ENCODE peak calls at places on chromosomes 13 and 19, in ten cellular contexts. One of them, this sample, is unnamed.

GRCh38 chr13:91904597-91904996 is 506.2 kb downstream of the GPC5 start:
- DNase-seq in stomach: no peak
- DNase-seq in HCT116: no peak
- DNase-seq in thoracic aorta: no peak
- DNase-seq in AG04450: no peak
- DNase-seq in astrocyte: no peak
- DNase-seq in WERI-Rb-1: no peak
- DNase-seq in left lung: no peak
- DNase-seq in endodermal cell: no peak
- DNase-seq in adrenal gland: no peak
- DNase-seq in this sample: no peak

GRCh38 chr19:29569038-29569911 is 36.8 kb upstream of the POP4 start:
- DNase-seq in left lung: no peak
- DNase-seq in stomach: peak; percentile 4
- DNase-seq in endodermal cell: no peak
- DNase-seq in adrenal gland: no peak
- DNase-seq in AG04450: no peak
- DNase-seq in WERI-Rb-1: no peak
- DNase-seq in HCT116: no peak
- DNase-seq in thoracic aorta: no peak
- DNase-seq in astrocyte: no peak
- DNase-seq in this sample: no peak

GRCh38 chr19:46299695-46300094 is 2.9 kb downstream of the HIF3A start:
- DNase-seq in AG04450: no peak
- DNase-seq in adrenal gland: no peak
- DNase-seq in left lung: no peak
- DNase-seq in endodermal cell: no peak
- DNase-seq in stomach: no peak
- DNase-seq in thoracic aorta: no peak
- DNase-seq in astrocyte: no peak
- DNase-seq in HCT116: no peak
- DNase-seq in WERI-Rb-1: no peak
- DNase-seq in this sample: no peak

GRCh38 chr19:40954573-40954972 is 36.5 kb upstream of the CYP2B6 start:
- DNase-seq in thoracic aorta: no peak
- DNase-seq in adrenal gland: no peak
- DNase-seq in AG04450: no peak
- DNase-seq in HCT116: peak; percentile 7
- DNase-seq in WERI-Rb-1: no peak
- DNase-seq in endodermal cell: no peak
- DNase-seq in left lung: no peak
- DNase-seq in stomach: no peak
- DNase-seq in astrocyte: no peak
- DNase-seq in this sample: no peak

GRCh38 chr13:100707818-100708740 is 33.5 kb upstream of the TMTC4 start:
- DNase-seq in left lung: no peak
- DNase-seq in stomach: no peak
- DNase-seq in thoracic aorta: no peak
- DNase-seq in WERI-Rb-1: no peak
- DNase-seq in adrenal gland: no peak
- DNase-seq in HCT116: no peak
- DNase-seq in endodermal cell: no peak
- DNase-seq in astrocyte: peak; percentile 97
- DNase-seq in AG04450: no peak
- DNase-seq in this sample: no peak

GRCh38 chr19:54158812-54159351 is 639 bp downstream of the LENG1 start:
- DNase-seq in left lung: no peak
- DNase-seq in endodermal cell: no peak
- DNase-seq in astrocyte: no peak
- DNase-seq in adrenal gland: no peak
- DNase-seq in stomach: no peak
- DNase-seq in WERI-Rb-1: no peak
- DNase-seq in AG04450: no peak
- DNase-seq in HCT116: no peak
- DNase-seq in thoracic aorta: no peak
- DNase-seq in this sample: no peak

GRCh38 chr19:35347171-35347929 is at the start of gene FFAR1:
- DNase-seq in endodermal cell: peak; percentile 13
- DNase-seq in WERI-Rb-1: no peak
- DNase-seq in astrocyte: no peak
- DNase-seq in adrenal gland: peak; percentile 53
- DNase-seq in HCT116: no peak
- DNase-seq in AG04450: no peak
- DNase-seq in stomach: peak; percentile 15
- DNase-seq in left lung: no peak
- DNase-seq in thoracic aorta: no peak
- DNase-seq in this sample: no peak

GRCh38 chr13:97749174-97749573 is 204.3 kb upstream of the IPO5 start:
- DNase-seq in thoracic aorta: no peak
- DNase-seq in stomach: no peak
- DNase-seq in endodermal cell: no peak
- DNase-seq in WERI-Rb-1: peak; percentile 33
- DNase-seq in left lung: no peak
- DNase-seq in AG04450: no peak
- DNase-seq in astrocyte: peak; percentile 2
- DNase-seq in adrenal gland: no peak
- DNase-seq in HCT116: peak; percentile 32
- DNase-seq in this sample: peak; percentile 25

GRCh38 chr13:107035186-107035585 is 467.2 kb upstream of the ARGLU1 start:
- DNase-seq in left lung: no peak
- DNase-seq in AG04450: no peak
- DNase-seq in stomach: no peak
- DNase-seq in HCT116: no peak
- DNase-seq in WERI-Rb-1: no peak
- DNase-seq in astrocyte: peak; percentile 16
- DNase-seq in endodermal cell: no peak
- DNase-seq in adrenal gland: no peak
- DNase-seq in thoracic aorta: no peak
- DNase-seq in this sample: no peak

GRCh38 chr13:113393572-113394503 is 29.9 kb upstream of the GRTP1 start:
- DNase-seq in stomach: peak; percentile 88
- DNase-seq in astrocyte: peak; percentile 20
- DNase-seq in WERI-Rb-1: peak; percentile 93
- DNase-seq in thoracic aorta: no peak
- DNase-seq in HCT116: peak; percentile 56
- DNase-seq in endodermal cell: peak; percentile 96
- DNase-seq in adrenal gland: peak; percentile 66
- DNase-seq in AG04450: peak; percentile 37
- DNase-seq in left lung: peak; percentile 80
- DNase-seq in this sample: peak; percentile 87

GRCh38 chr13:113387396-113387795 is 23.5 kb upstream of the GRTP1 start:
- DNase-seq in AG04450: no peak
- DNase-seq in thoracic aorta: no peak
- DNase-seq in adrenal gland: no peak
- DNase-seq in WERI-Rb-1: no peak
- DNase-seq in HCT116: no peak
- DNase-seq in stomach: no peak
- DNase-seq in left lung: no peak
- DNase-seq in endodermal cell: no peak
- DNase-seq in astrocyte: no peak
- DNase-seq in this sample: no peak

GRCh38 chr13:113393226-113393571 is 29.3 kb upstream of the GRTP1 start:
- DNase-seq in endodermal cell: no peak
- DNase-seq in thoracic aorta: no peak
- DNase-seq in astrocyte: no peak
- DNase-seq in adrenal gland: no peak
- DNase-seq in stomach: no peak
- DNase-seq in AG04450: no peak
- DNase-seq in left lung: no peak
- DNase-seq in HCT116: no peak
- DNase-seq in WERI-Rb-1: no peak
- DNase-seq in this sample: no peak

GRCh38 chr13:113390874-113391497 is 27.1 kb upstream of the GRTP1 start:
- DNase-seq in AG04450: no peak
- DNase-seq in astrocyte: no peak
- DNase-seq in WERI-Rb-1: no peak
- DNase-seq in endodermal cell: peak; percentile 83
- DNase-seq in adrenal gland: no peak
- DNase-seq in thoracic aorta: no peak
- DNase-seq in HCT116: no peak
- DNase-seq in stomach: no peak
- DNase-seq in left lung: no peak
- DNase-seq in this sample: no peak
- H3K27me3 ChIP-seq in AG04450: no peaks in the 10 kb centered on the region
- H3K27me3 ChIP-seq in astrocyte: no peaks in the 10 kb centered on the region
- H3K27me3 ChIP-seq in WERI-Rb-1: no peaks in the 10 kb centered on the region
- H3K27me3 ChIP-seq in endodermal cell: no peaks in the 10 kb centered on the region
- H3K27me3 ChIP-seq in adrenal gland: no peaks in the 10 kb centered on the region
- H3K27me3 ChIP-seq in thoracic aorta: no peaks in the 10 kb centered on the region
- H3K27me3 ChIP-seq in HCT116: no peaks in the 10 kb centered on the region
- H3K27me3 ChIP-seq in stomach: no peaks in the 10 kb centered on the region
- H3K27me3 ChIP-seq in left lung: no peaks in the 10 kb centered on the region
- H3K27me3 ChIP-seq in this sample: no peaks in the 10 kb centered on the region

GRCh38 chr19:317710-318508 is 26.7 kb downstream of the MIER2 start:
- DNase-seq in stomach: peak; percentile 23
- DNase-seq in HCT116: no peak
- DNase-seq in WERI-Rb-1: no peak
- DNase-seq in adrenal gland: no peak
- DNase-seq in endodermal cell: no peak
- DNase-seq in left lung: no peak
- DNase-seq in astrocyte: no peak
- DNase-seq in AG04450: no peak
- DNase-seq in thoracic aorta: no peak
- DNase-seq in this sample: no peak
- TF ChIP-seq CTCF in stomach: no peak
- TF ChIP-seq CTCF in HCT116: no peak
- TF ChIP-seq CTCF in WERI-Rb-1: no peak
- TF ChIP-seq CTCF in adrenal gland: no peak
- TF ChIP-seq CTCF in endodermal cell: peak; percentile 50
- TF ChIP-seq CTCF in left lung: no peak
- TF ChIP-seq CTCF in astrocyte: no peak
- TF ChIP-seq CTCF in AG04450: no peak
- TF ChIP-seq CTCF in thoracic aorta: no peak
- TF ChIP-seq CTCF in this sample: no peak

DNA sequence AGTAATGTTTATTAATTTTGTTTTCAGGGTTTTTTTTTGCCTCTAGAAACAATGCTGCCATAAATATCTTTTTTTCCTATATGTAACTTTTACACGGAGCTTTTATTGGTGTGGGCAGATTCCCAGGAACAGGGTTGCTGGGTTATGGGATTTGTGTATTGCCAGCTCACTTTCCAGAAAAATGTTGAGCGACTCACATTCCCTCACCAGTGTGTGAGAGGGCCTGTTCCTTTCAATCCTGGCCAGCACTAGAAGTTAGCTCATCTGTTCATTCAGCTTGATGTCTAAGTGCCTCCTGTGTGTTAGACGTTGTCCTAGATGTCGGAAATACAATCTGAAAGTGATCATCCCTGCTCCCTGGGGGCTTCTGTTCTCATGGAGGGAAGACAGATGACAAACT is 2.6 kb downstream of the ZNF71 start:
- DNase-seq in left lung: no peak
- DNase-seq in thoracic aorta: no peak
- DNase-seq in HCT116: no peak
- DNase-seq in WERI-Rb-1: no peak
- DNase-seq in endodermal cell: no peak
- DNase-seq in astrocyte: peak; percentile 9
- DNase-seq in stomach: no peak
- DNase-seq in AG04450: no peak
- DNase-seq in adrenal gland: no peak
- DNase-seq in this sample: no peak
- H3K9me3 ChIP-seq in left lung: no peaks in the 10 kb centered on the region
- H3K9me3 ChIP-seq in thoracic aorta: peaks cover 6% of the 10 kb centered on the region
- H3K9me3 ChIP-seq in HCT116: peaks cover 16% of the 10 kb centered on the region
- H3K9me3 ChIP-seq in WERI-Rb-1: no peaks in the 10 kb centered on the region
- H3K9me3 ChIP-seq in endodermal cell: peaks cover 29% of the 10 kb centered on the region
- H3K9me3 ChIP-seq in astrocyte: no peaks in the 10 kb centered on the region
- H3K9me3 ChIP-seq in stomach: peaks cover 38% of the 10 kb centered on the region
- H3K9me3 ChIP-seq in AG04450: peaks cover 41% of the 10 kb centered on the region
- H3K9me3 ChIP-seq in adrenal gland: no peaks in the 10 kb centered on the region
- H3K9me3 ChIP-seq in this sample: no peaks in the 10 kb centered on the region

DNA sequence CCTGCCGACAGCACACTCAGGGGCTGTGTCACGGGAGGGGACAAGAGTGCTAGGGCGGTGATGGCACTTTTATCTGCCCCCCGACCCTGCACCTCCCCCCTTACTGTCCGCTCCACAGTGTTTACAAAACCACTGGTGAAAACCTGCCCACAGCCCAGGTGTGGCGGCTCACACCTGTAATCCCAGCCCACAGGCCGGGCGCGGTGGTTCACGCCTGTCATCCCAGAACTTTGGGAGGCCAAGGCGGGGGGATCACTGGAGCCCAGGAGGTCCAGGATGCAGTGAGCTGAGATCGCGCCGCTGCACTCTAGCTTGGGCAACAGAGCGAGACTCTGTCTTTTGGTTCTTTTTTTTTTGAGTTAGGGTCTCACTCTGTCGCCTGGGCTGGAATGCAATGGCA is 11.8 kb downstream of the LINGO3 start:
- DNase-seq in HCT116: no peak
- DNase-seq in astrocyte: no peak
- DNase-seq in left lung: no peak
- DNase-seq in WERI-Rb-1: no peak
- DNase-seq in AG04450: no peak
- DNase-seq in thoracic aorta: no peak
- DNase-seq in adrenal gland: no peak
- DNase-seq in endodermal cell: no peak
- DNase-seq in stomach: no peak
- DNase-seq in this sample: no peak
- H3K27me3 ChIP-seq in HCT116: no peaks in the 10 kb centered on the region
- H3K27me3 ChIP-seq in astrocyte: peaks cover 25% of the 10 kb centered on the region
- H3K27me3 ChIP-seq in left lung: peaks cover 76% of the 10 kb centered on the region
- H3K27me3 ChIP-seq in WERI-Rb-1: no peaks in the 10 kb centered on the region
- H3K27me3 ChIP-seq in AG04450: peaks cover 31% of the 10 kb centered on the region
- H3K27me3 ChIP-seq in thoracic aorta: no peaks in the 10 kb centered on the region
- H3K27me3 ChIP-seq in adrenal gland: peaks cover 14% of the 10 kb centered on the region
- H3K27me3 ChIP-seq in endodermal cell: peaks cover 52% of the 10 kb centered on the region
- H3K27me3 ChIP-seq in stomach: peaks cover 31% of the 10 kb centered on the region
- H3K27me3 ChIP-seq in this sample: no peaks in the 10 kb centered on the region

GRCh38 chr13:75432045-75432444 is 49.9 kb downstream of the TBC1D4 start:
- DNase-seq in WERI-Rb-1: no peak
- DNase-seq in thoracic aorta: no peak
- DNase-seq in stomach: no peak
- DNase-seq in adrenal gland: no peak
- DNase-seq in HCT116: no peak
- DNase-seq in endodermal cell: no peak
- DNase-seq in astrocyte: no peak
- DNase-seq in AG04450: no peak
- DNase-seq in left lung: no peak
- DNase-seq in this sample: no peak
- TF ChIP-seq CTCF in WERI-Rb-1: no peak
- TF ChIP-seq CTCF in thoracic aorta: no peak
- TF ChIP-seq CTCF in stomach: no peak
- TF ChIP-seq CTCF in adrenal gland: no peak
- TF ChIP-seq CTCF in HCT116: peak; percentile 10
- TF ChIP-seq CTCF in endodermal cell: no peak
- TF ChIP-seq CTCF in astrocyte: no peak
- TF ChIP-seq CTCF in AG04450: no peak
- TF ChIP-seq CTCF in left lung: no peak
- TF ChIP-seq CTCF in this sample: no peak

GRCh38 chr19:36508325-36508724 is 19.0 kb upstream of the ZNF566 start:
- DNase-seq in HCT116: no peak
- DNase-seq in thoracic aorta: no peak
- DNase-seq in adrenal gland: no peak
- DNase-seq in left lung: no peak
- DNase-seq in endodermal cell: no peak
- DNase-seq in astrocyte: no peak
- DNase-seq in AG04450: no peak
- DNase-seq in WERI-Rb-1: no peak
- DNase-seq in stomach: no peak
- DNase-seq in this sample: no peak
- H3K9me3 ChIP-seq in HCT116: peaks cover 14% of the 10 kb centered on the region
- H3K9me3 ChIP-seq in thoracic aorta: peaks cover 91% of the 10 kb centered on the region
- H3K9me3 ChIP-seq in adrenal gland: no peaks in the 10 kb centered on the region
- H3K9me3 ChIP-seq in left lung: peaks cover 13% of the 10 kb centered on the region
- H3K9me3 ChIP-seq in endodermal cell: peaks cover 69% of the 10 kb centered on the region
- H3K9me3 ChIP-seq in astrocyte: peaks cover 21% of the 10 kb centered on the region
- H3K9me3 ChIP-seq in AG04450: peaks cover 64% of the 10 kb centered on the region
- H3K9me3 ChIP-seq in WERI-Rb-1: peaks cover 7% of the 10 kb centered on the region
- H3K9me3 ChIP-seq in stomach: peaks cover 100% of the 10 kb centered on the region
- H3K9me3 ChIP-seq in this sample: no peaks in the 10 kb centered on the region

This sample was measured in testis.